ENCODE peak calls at places on chromosomes 6 and 20, in nine cellular contexts. V, H, T, Z, F, X, K, S and R are unnamed samples.

GRCh38 chr6:43806758-43807227 is 36.8 kb downstream of the VEGFA start:
- DNase-seq in F (no peak), V (no peak), H (no peak), T (no peak), K (no peak), S (no peak), X (no peak), Z (no peak), R (no peak)

GRCh38 chr6:437042-437402 is 45.5 kb downstream of the IRF4 start:
- DNase-seq in V (no peak), H (no peak), K (no peak), Z (no peak), S (no peak), X (no peak), F (no peak), T (no peak), R (no peak)

GRCh38 chr6:4593891-4594445 is 182.2 kb upstream of the CDYL start:
- DNase-seq in V (no peak), H (no peak), X (no peak), T (no peak), S (no peak), F (no peak), Z (no peak), K (no peak), R (no peak)

GRCh38 chr20:43244647-43245046 is 54.9 kb upstream of the PTPRT start:
- DNase-seq in F (no peak), S (no peak), T (no peak), X (no peak), K (no peak), V (no peak), Z (no peak), H (no peak), R (no peak)

GRCh38 chr6:169046483-169047192 is 207.0 kb downstream of the THBS2 start:
- DNase-seq in V (no peak), K (no peak), T (no peak), F (peak), X (peak), S (peak), H (peak), Z (no peak), R (no peak)

GRCh38 chr20:3781153-3781910 is at the start of gene SPEF1:
- DNase-seq in X (peak), S (peak), H (peak), F (peak), V (peak), K (peak), Z (peak), T (peak), R (peak)

GRCh38 chr20:34557936-34558319 is 590 bp upstream of the MAP1LC3A start:
- DNase-seq in X (no peak), Z (no peak), F (no peak), K (no peak), T (no peak), H (no peak), S (no peak), V (no peak), R (no peak)

GRCh38 chr6:5294392-5295211 is 33.3 kb downstream of the FARS2 start:
- DNase-seq in Z (no peak), X (no peak), K (peak), V (no peak), S (no peak), F (no peak), H (no peak), T (no peak), R (no peak)

GRCh38 chr20:31819083-31819784 is at the start of gene MYLK2:
- DNase-seq in X (no peak), F (no peak), T (peak), K (no peak), S (no peak), V (peak), Z (no peak), H (peak), R (no peak)

GRCh38 chr6:162343902-162344226 is 383.7 kb downstream of the PRKN start:
- DNase-seq in T (no peak), V (no peak), X (no peak), H (no peak), Z (no peak), S (no peak), F (peak), K (no peak), R (no peak)

GRCh38 chr6:166151798-166152197 is 15.9 kb downstream of the TBXT start:
- DNase-seq in T (no peak), X (no peak), Z (no peak), S (no peak), F (no peak), H (no peak), K (no peak), V (no peak), R (no peak)

GRCh38 chr6:166157930-166158617 is 9.6 kb downstream of the TBXT start:
- DNase-seq in V (no peak), F (no peak), H (no peak), T (no peak), X (peak), K (no peak), Z (peak), S (no peak), R (no peak)

GRCh38 chr6:166152660-166153059 is 15.0 kb downstream of the TBXT start:
- DNase-seq in T (no peak), X (no peak), V (no peak), F (no peak), K (no peak), S (no peak), H (no peak), Z (no peak), R (no peak)

GRCh38 chr6:166162599-166163342 is 4.9 kb downstream of the TBXT start:
- DNase-seq in F (no peak), T (no peak), V (no peak), Z (no peak), S (no peak), X (no peak), K (no peak), H (no peak), R (no peak)

DNA sequence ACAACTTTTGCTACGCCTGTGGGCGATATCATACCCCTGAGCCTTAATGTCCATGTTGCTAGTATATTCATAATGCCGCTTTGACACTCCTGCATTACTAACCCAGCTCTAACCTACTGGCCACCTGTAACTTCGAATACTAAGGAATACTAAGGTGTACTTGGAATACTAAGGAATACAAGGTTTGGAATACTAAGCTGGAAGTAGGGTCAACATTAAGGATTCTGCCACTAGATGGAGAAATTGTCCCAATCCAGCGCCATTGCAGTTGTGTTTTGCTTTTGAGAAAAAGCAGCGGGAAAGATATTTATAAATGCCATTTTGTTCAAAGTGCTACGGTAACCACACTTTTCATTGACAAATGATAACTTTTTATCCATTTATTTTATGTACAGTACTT is 10.7 kb downstream of the TBXT start:
- DNase-seq in Z (no peak), H (no peak), V (no peak), F (peak), X (no peak), S (no peak), K (no peak), T (no peak), R (no peak)
- TF ChIP-seq CTCF in Z (peak), H (no peak), V (peak), F (peak), X (no peak), S (no peak), K (peak), T (peak), R (peak)

DNA sequence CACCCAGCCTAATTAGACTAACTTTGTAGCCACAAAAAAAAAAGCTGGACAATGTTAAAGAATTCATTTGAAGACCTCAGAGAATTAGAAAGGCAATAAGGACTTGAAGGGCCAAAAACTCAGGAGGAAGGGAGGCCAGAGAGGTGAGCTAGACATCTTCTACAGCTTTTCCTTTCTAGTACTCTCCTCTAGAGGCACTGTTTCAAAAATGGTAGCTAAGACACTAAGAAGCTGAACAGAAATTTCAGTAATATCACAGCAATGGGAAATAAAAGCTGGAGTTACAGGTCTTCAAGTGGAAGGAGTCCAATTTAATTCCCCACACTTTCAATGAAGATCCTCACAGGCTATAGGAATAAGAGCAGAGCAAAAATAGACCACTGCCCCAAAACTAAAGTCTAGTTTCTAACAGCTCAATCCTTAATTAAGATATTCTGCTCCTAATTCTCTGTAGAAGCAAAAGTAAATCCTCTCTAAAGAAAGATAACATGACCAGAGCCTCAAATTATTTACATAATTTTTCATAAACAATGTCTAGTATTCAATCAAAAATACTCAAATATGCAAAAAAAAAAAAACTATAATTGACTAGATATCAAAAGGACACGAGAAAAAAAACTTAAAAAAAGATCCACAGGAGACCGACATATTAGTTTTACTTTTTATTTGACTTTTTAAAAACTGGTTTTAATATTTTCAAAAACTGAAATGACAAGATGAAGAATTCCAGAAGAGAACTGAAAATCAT is 63.7 kb downstream of the RNGTT start:
- DNase-seq in K (no peak), X (no peak), Z (peak), H (no peak), T (no peak), V (no peak), F (no peak), S (no peak), R (no peak)
- TF ChIP-seq CTCF in K (peak), X (no peak), Z (peak), H (no peak), T (no peak), V (no peak), F (peak), S (no peak), R (peak)

GRCh38 chr20:53876956-53877355 is 193.4 kb downstream of the BCAS1 start:
- DNase-seq in F (no peak), X (peak), T (no peak), K (no peak), Z (no peak), H (no peak), S (no peak), V (no peak), R (no peak)
- TF ChIP-seq CTCF in F (no peak), X (no peak), T (no peak), K (no peak), Z (no peak), H (no peak), S (no peak), V (no peak), R (no peak)

DNA sequence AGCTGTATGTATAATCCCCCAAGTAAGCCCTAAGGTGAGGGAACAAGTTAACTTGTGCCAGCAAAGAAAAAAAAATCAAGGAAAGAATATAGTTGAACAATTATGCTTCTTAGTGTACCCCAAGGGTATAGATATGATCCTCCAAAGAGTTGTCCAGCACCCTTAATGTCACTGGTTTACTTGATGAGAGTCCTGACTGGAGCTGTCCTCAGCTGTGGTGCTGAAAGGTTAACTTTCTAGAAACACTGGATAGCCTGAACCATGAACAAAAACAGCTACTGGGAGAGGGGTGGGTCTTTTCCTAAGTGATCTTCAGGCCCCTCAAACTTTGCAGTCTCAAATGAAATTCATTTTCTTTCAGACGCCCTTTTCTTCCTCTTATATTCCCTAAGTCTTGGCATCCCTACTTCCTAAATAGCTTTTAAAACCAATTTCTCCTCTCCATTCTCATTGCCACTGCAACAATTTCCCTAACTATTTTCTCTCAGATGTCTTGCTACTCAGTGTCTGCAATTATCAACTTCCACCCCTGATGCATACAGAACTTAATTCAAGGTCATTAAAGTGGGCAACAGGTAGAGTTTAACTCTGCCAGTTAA is 83.5 kb upstream of the PROKR2 start:
- DNase-seq in V (no peak), T (no peak), S (no peak), Z (peak), H (no peak), X (no peak), K (no peak), F (peak), R (no peak)
- TF ChIP-seq CTCF in V (no peak), T (no peak), S (no peak), Z (no peak), H (no peak), X (no peak), K (no peak), F (no peak), R (no peak)

DNA sequence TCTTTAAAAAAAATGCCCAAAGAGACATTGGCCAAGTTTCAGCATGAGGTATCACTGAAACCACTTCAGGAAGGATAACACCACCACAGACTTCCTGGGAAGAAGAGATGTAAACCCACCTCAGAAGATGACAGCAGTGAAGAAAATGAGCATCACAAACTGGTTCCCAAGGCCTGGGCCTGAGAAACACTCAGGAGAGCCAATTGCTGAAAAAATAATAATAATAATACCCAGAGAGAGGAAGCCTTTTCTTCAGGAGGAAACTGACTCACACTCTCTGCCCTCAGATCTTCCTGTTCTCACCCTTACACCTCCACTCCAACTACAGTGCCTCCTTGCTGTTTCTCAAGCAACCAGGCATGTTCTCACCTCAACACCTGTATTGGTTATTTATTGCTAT is 68.1 kb upstream of the MAFB start:
- DNase-seq in T (no peak), K (no peak), H (peak), V (no peak), X (no peak), S (no peak), Z (peak), F (no peak), R (no peak)
- TF ChIP-seq CTCF in T (no peak), K (no peak), H (no peak), V (no peak), X (no peak), S (no peak), Z (peak), F (no peak), R (no peak)

DNA sequence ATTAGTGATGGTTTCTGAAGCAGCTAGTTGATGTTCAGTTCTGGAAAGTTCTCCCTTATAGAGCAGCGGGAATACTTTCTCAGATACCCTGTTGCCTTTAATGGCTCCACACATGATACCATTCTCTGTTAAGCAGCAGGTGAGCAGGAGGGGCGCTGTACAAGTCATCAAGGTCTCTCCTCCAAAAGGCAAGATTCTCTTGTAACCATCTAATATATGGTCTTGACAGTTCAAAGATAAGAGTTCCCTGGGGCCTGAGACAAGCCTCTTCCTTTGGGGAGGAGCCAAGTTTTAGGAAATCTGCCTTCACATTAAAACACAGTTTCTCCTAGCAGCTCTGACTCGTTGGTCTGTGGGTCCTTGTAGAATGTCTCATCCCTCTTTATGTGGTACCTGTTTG is 258.2 kb downstream of the QKI start:
- DNase-seq in S (no peak), K (no peak), F (no peak), H (no peak), X (no peak), V (no peak), T (no peak), Z (no peak), R (no peak)
- TF ChIP-seq CTCF in S (no peak), K (no peak), F (no peak), H (no peak), X (no peak), V (no peak), T (no peak), Z (peak), R (no peak)

GRCh38 chr6:15852289-15852688 is 189.5 kb upstream of the DTNBP1 start:
- DNase-seq in H (no peak), X (no peak), Z (no peak), V (no peak), K (no peak), S (no peak), T (no peak), F (no peak), R (no peak)
- TF ChIP-seq CTCF in H (no peak), X (no peak), Z (no peak), V (no peak), K (no peak), S (no peak), T (no peak), F (no peak), R (no peak)